ENCODE peak calls at places on chromosomes 1 and 21, in six cellular contexts. One of them, this sample, is unnamed.

GRCh38 chr21:44379991-44380865 is 26.8 kb downstream of the TRPM2 start:
- DNase-seq in activated CD4-positive, alpha-beta memory T cell treated with anti-CD3 and anti-CD28 coated beads for 36 hours: no peak
- DNase-seq in amniotic epithelial cell: no peak
- DNase-seq in EL: no peak
- DNase-seq in NCI-H1436: no peak
- DNase-seq in effector CD4-positive, alpha-beta T cell: no peak
- DNase-seq in this sample: no peak

GRCh38 chr1:23470282-23471070 is 13.5 kb downstream of the ASAP3 start:
- DNase-seq in activated CD4-positive, alpha-beta memory T cell treated with anti-CD3 and anti-CD28 coated beads for 36 hours: no peak
- DNase-seq in amniotic epithelial cell: peak; percentile 96
- DNase-seq in EL: peak; percentile 81
- DNase-seq in NCI-H1436: no peak
- DNase-seq in effector CD4-positive, alpha-beta T cell: no peak
- DNase-seq in this sample: no peak

GRCh38 chr1:245516178-245516829 is 361.5 kb downstream of the KIF26B start:
- DNase-seq in activated CD4-positive, alpha-beta memory T cell treated with anti-CD3 and anti-CD28 coated beads for 36 hours: no peak
- DNase-seq in amniotic epithelial cell: no peak
- DNase-seq in EL: no peak
- DNase-seq in NCI-H1436: no peak
- DNase-seq in effector CD4-positive, alpha-beta T cell: no peak
- DNase-seq in this sample: no peak

GRCh38 chr1:212814989-212815388 is 23.3 kb downstream of the TATDN3 start:
- DNase-seq in activated CD4-positive, alpha-beta memory T cell treated with anti-CD3 and anti-CD28 coated beads for 36 hours: no peak
- DNase-seq in amniotic epithelial cell: peak; percentile 22
- DNase-seq in EL: peak; percentile 13
- DNase-seq in NCI-H1436: no peak
- DNase-seq in effector CD4-positive, alpha-beta T cell: no peak
- DNase-seq in this sample: no peak

GRCh38 chr1:32900956-32901822 is at the start of gene TMEM54:
- DNase-seq in activated CD4-positive, alpha-beta memory T cell treated with anti-CD3 and anti-CD28 coated beads for 36 hours: no peak
- DNase-seq in amniotic epithelial cell: no peak
- DNase-seq in EL: peak; percentile 38
- DNase-seq in NCI-H1436: no peak
- DNase-seq in effector CD4-positive, alpha-beta T cell: no peak
- DNase-seq in this sample: no peak

GRCh38 chr1:202280595-202280994 is 61.1 kb downstream of the UBE2T start:
- DNase-seq in activated CD4-positive, alpha-beta memory T cell treated with anti-CD3 and anti-CD28 coated beads for 36 hours: no peak
- DNase-seq in amniotic epithelial cell: no peak
- DNase-seq in EL: no peak
- DNase-seq in NCI-H1436: no peak
- DNase-seq in effector CD4-positive, alpha-beta T cell: no peak
- DNase-seq in this sample: no peak

GRCh38 chr1:208007319-208007937 is 96.5 kb upstream of the CD34 start:
- DNase-seq in activated CD4-positive, alpha-beta memory T cell treated with anti-CD3 and anti-CD28 coated beads for 36 hours: no peak
- DNase-seq in amniotic epithelial cell: peak; percentile 29
- DNase-seq in EL: no peak
- DNase-seq in NCI-H1436: no peak
- DNase-seq in effector CD4-positive, alpha-beta T cell: no peak
- DNase-seq in this sample: no peak

GRCh38 chr1:31366796-31367195 is 6.1 kb downstream of the FABP3 start:
- DNase-seq in activated CD4-positive, alpha-beta memory T cell treated with anti-CD3 and anti-CD28 coated beads for 36 hours: no peak
- DNase-seq in amniotic epithelial cell: no peak
- DNase-seq in EL: no peak
- DNase-seq in NCI-H1436: no peak
- DNase-seq in effector CD4-positive, alpha-beta T cell: no peak
- DNase-seq in this sample: no peak

GRCh38 chr21:23951251-23951650 is 1656.0 kb downstream of the MRPL39 start:
- DNase-seq in activated CD4-positive, alpha-beta memory T cell treated with anti-CD3 and anti-CD28 coated beads for 36 hours: no peak
- DNase-seq in amniotic epithelial cell: no peak
- DNase-seq in EL: no peak
- DNase-seq in NCI-H1436: no peak
- DNase-seq in effector CD4-positive, alpha-beta T cell: no peak
- DNase-seq in this sample: no peak

GRCh38 chr1:99469641-99470040 is 176.3 kb upstream of the PALMD start:
- DNase-seq in activated CD4-positive, alpha-beta memory T cell treated with anti-CD3 and anti-CD28 coated beads for 36 hours: no peak
- DNase-seq in amniotic epithelial cell: no peak
- DNase-seq in EL: peak; percentile 30
- DNase-seq in NCI-H1436: no peak
- DNase-seq in effector CD4-positive, alpha-beta T cell: no peak
- DNase-seq in this sample: no peak

GRCh38 chr1:21255284-21255942 is 34.9 kb downstream of the ECE1 start:
- DNase-seq in activated CD4-positive, alpha-beta memory T cell treated with anti-CD3 and anti-CD28 coated beads for 36 hours: peak; percentile 88
- DNase-seq in amniotic epithelial cell: peak; percentile 78
- DNase-seq in EL: peak; percentile 84
- DNase-seq in NCI-H1436: peak; percentile 63
- DNase-seq in effector CD4-positive, alpha-beta T cell: peak; percentile 83
- DNase-seq in this sample: peak; percentile 67

GRCh38 chr1:20729155-20729931 is 3.2 kb downstream of the SH2D5 start:
- DNase-seq in activated CD4-positive, alpha-beta memory T cell treated with anti-CD3 and anti-CD28 coated beads for 36 hours: peak; percentile 5
- DNase-seq in amniotic epithelial cell: no peak
- DNase-seq in EL: no peak
- DNase-seq in NCI-H1436: no peak
- DNase-seq in effector CD4-positive, alpha-beta T cell: no peak
- DNase-seq in this sample: no peak

GRCh38 chr1:1020415-1021009 is 592 bp downstream of the AGRN start:
- DNase-seq in activated CD4-positive, alpha-beta memory T cell treated with anti-CD3 and anti-CD28 coated beads for 36 hours: no peak
- DNase-seq in amniotic epithelial cell: no peak
- DNase-seq in EL: peak; percentile 44
- DNase-seq in NCI-H1436: no peak
- DNase-seq in effector CD4-positive, alpha-beta T cell: no peak
- DNase-seq in this sample: no peak

GRCh38 chr1:52368383-52369172 is 2.6 kb upstream of the CC2D1B start:
- DNase-seq in activated CD4-positive, alpha-beta memory T cell treated with anti-CD3 and anti-CD28 coated beads for 36 hours: peak; percentile 75
- DNase-seq in amniotic epithelial cell: peak; percentile 26
- DNase-seq in EL: peak; percentile 58
- DNase-seq in NCI-H1436: peak; percentile 61
- DNase-seq in effector CD4-positive, alpha-beta T cell: peak; percentile 45
- DNase-seq in this sample: peak; percentile 71

GRCh38 chr1:66460776-66461175 is 73.2 kb upstream of the SGIP1 start:
- DNase-seq in activated CD4-positive, alpha-beta memory T cell treated with anti-CD3 and anti-CD28 coated beads for 36 hours: no peak
- DNase-seq in amniotic epithelial cell: no peak
- DNase-seq in EL: no peak
- DNase-seq in NCI-H1436: no peak
- DNase-seq in effector CD4-positive, alpha-beta T cell: no peak
- DNase-seq in this sample: no peak

GRCh38 chr1:213275293-213275692 is 224.3 kb downstream of the RPS6KC1 start:
- DNase-seq in activated CD4-positive, alpha-beta memory T cell treated with anti-CD3 and anti-CD28 coated beads for 36 hours: no peak
- DNase-seq in amniotic epithelial cell: no peak
- DNase-seq in EL: no peak
- DNase-seq in NCI-H1436: no peak
- DNase-seq in effector CD4-positive, alpha-beta T cell: no peak
- DNase-seq in this sample: no peak

GRCh38 chr1:107739183-107739582 is 225.8 kb downstream of the VAV3 start:
- DNase-seq in activated CD4-positive, alpha-beta memory T cell treated with anti-CD3 and anti-CD28 coated beads for 36 hours: no peak
- DNase-seq in amniotic epithelial cell: no peak
- DNase-seq in EL: no peak
- DNase-seq in NCI-H1436: no peak
- DNase-seq in effector CD4-positive, alpha-beta T cell: no peak
- DNase-seq in this sample: no peak

GRCh38 chr1:53736290-53736689 is 2.7 kb downstream of the GLIS1 start:
- DNase-seq in activated CD4-positive, alpha-beta memory T cell treated with anti-CD3 and anti-CD28 coated beads for 36 hours: no peak
- DNase-seq in amniotic epithelial cell: peak; percentile 43
- DNase-seq in EL: no peak
- DNase-seq in NCI-H1436: no peak
- DNase-seq in effector CD4-positive, alpha-beta T cell: no peak
- DNase-seq in this sample: no peak

GRCh38 chr1:214747050-214747615 is 144.1 kb downstream of the CENPF start:
- DNase-seq in activated CD4-positive, alpha-beta memory T cell treated with anti-CD3 and anti-CD28 coated beads for 36 hours: no peak
- DNase-seq in amniotic epithelial cell: peak; percentile 1
- DNase-seq in EL: no peak
- DNase-seq in NCI-H1436: no peak
- DNase-seq in effector CD4-positive, alpha-beta T cell: no peak
- DNase-seq in this sample: no peak

GRCh38 chr1:160951443-160952128 is 3.0 kb downstream of the ITLN2 start:
- DNase-seq in activated CD4-positive, alpha-beta memory T cell treated with anti-CD3 and anti-CD28 coated beads for 36 hours: peak; percentile 81
- DNase-seq in amniotic epithelial cell: peak; percentile 84
- DNase-seq in EL: peak; percentile 48
- DNase-seq in NCI-H1436: no peak
- DNase-seq in effector CD4-positive, alpha-beta T cell: peak; percentile 51
- DNase-seq in this sample: peak; percentile 56

GRCh38 chr1:113946668-113947387 is 17.7 kb downstream of the HIPK1 start:
- DNase-seq in activated CD4-positive, alpha-beta memory T cell treated with anti-CD3 and anti-CD28 coated beads for 36 hours: no peak
- DNase-seq in amniotic epithelial cell: peak; percentile 64
- DNase-seq in EL: no peak
- DNase-seq in NCI-H1436: no peak
- DNase-seq in effector CD4-positive, alpha-beta T cell: no peak
- DNase-seq in this sample: no peak

GRCh38 chr21:46048926-46049889 is 48.7 kb upstream of the COL6A2 start:
- DNase-seq in activated CD4-positive, alpha-beta memory T cell treated with anti-CD3 and anti-CD28 coated beads for 36 hours: no peak
- DNase-seq in amniotic epithelial cell: peak; percentile 100
- DNase-seq in EL: peak; percentile 100
- DNase-seq in NCI-H1436: no peak
- DNase-seq in effector CD4-positive, alpha-beta T cell: no peak
- DNase-seq in this sample: no peak

GRCh38 chr1:112938188-112938587 is 17.8 kb downstream of the SLC16A1 start:
- DNase-seq in activated CD4-positive, alpha-beta memory T cell treated with anti-CD3 and anti-CD28 coated beads for 36 hours: no peak
- DNase-seq in amniotic epithelial cell: peak; percentile 20
- DNase-seq in EL: no peak
- DNase-seq in NCI-H1436: no peak
- DNase-seq in effector CD4-positive, alpha-beta T cell: no peak
- DNase-seq in this sample: no peak

GRCh38 chr1:236733654-236734053 is 47.4 kb downstream of the ACTN2 start:
- DNase-seq in activated CD4-positive, alpha-beta memory T cell treated with anti-CD3 and anti-CD28 coated beads for 36 hours: no peak
- DNase-seq in amniotic epithelial cell: no peak
- DNase-seq in EL: peak; percentile 11
- DNase-seq in NCI-H1436: no peak
- DNase-seq in effector CD4-positive, alpha-beta T cell: no peak
- DNase-seq in this sample: no peak

GRCh38 chr1:68173283-68174172 is 58.8 kb downstream of the WLS start:
- DNase-seq in activated CD4-positive, alpha-beta memory T cell treated with anti-CD3 and anti-CD28 coated beads for 36 hours: no peak
- DNase-seq in amniotic epithelial cell: no peak
- DNase-seq in EL: no peak
- DNase-seq in NCI-H1436: no peak
- DNase-seq in effector CD4-positive, alpha-beta T cell: no peak
- DNase-seq in this sample: no peak

This sample was measured in T-helper 1 cell.